ENCODE peak calls at places on chromosomes 3 and 15, in eight cellular contexts. One of them, this sample, is unnamed.

GRCh38 chr3:197372076-197372661 is 73.8 kb upstream of the DLG1 start:
- DNase-seq in endothelial cell of umbilical vein: no peak
- DNase-seq in Calu3: peak; percentile 62
- DNase-seq in heart right ventricle: no peak
- DNase-seq in ovary: no peak
- DNase-seq in MCF 10A: peak; percentile 89
- DNase-seq in cardiac fibroblast: peak; percentile 76
- DNase-seq in fibroblast of mammary gland: peak; percentile 87
- DNase-seq in this sample: peak; percentile 57

GRCh38 chr3:66363133-66363532 is 137.7 kb downstream of the LRIG1 start:
- DNase-seq in endothelial cell of umbilical vein: no peak
- DNase-seq in ovary: no peak
- DNase-seq in heart right ventricle: no peak
- DNase-seq in cardiac fibroblast: no peak
- DNase-seq in MCF 10A: no peak
- DNase-seq in fibroblast of mammary gland: no peak
- DNase-seq in Calu3: no peak
- DNase-seq in this sample: no peak

GRCh38 chr3:85790445-85791030 is 831.7 kb downstream of the CADM2 start:
- DNase-seq in fibroblast of mammary gland: no peak
- DNase-seq in ovary: no peak
- DNase-seq in heart right ventricle: no peak
- DNase-seq in cardiac fibroblast: no peak
- DNase-seq in Calu3: no peak
- DNase-seq in endothelial cell of umbilical vein: peak; percentile 2
- DNase-seq in MCF 10A: no peak
- DNase-seq in this sample: no peak

GRCh38 chr15:98562361-98562791 is 86.0 kb upstream of the IGF1R start:
- DNase-seq in MCF 10A: no peak
- DNase-seq in cardiac fibroblast: no peak
- DNase-seq in heart right ventricle: no peak
- DNase-seq in endothelial cell of umbilical vein: no peak
- DNase-seq in ovary: no peak
- DNase-seq in fibroblast of mammary gland: no peak
- DNase-seq in Calu3: no peak
- DNase-seq in this sample: no peak

GRCh38 chr15:24772709-24773373 is 97.3 kb downstream of the NPAP1 start:
- DNase-seq in MCF 10A: no peak
- DNase-seq in fibroblast of mammary gland: peak; percentile 81
- DNase-seq in cardiac fibroblast: peak; percentile 81
- DNase-seq in ovary: peak; percentile 86
- DNase-seq in endothelial cell of umbilical vein: peak; percentile 81
- DNase-seq in Calu3: no peak
- DNase-seq in heart right ventricle: peak; percentile 70
- DNase-seq in this sample: peak; percentile 20

GRCh38 chr3:170322501-170323328 is 34.8 kb upstream of the SKIL start:
- DNase-seq in heart right ventricle: no peak
- DNase-seq in cardiac fibroblast: no peak
- DNase-seq in ovary: no peak
- DNase-seq in fibroblast of mammary gland: no peak
- DNase-seq in MCF 10A: no peak
- DNase-seq in Calu3: no peak
- DNase-seq in endothelial cell of umbilical vein: peak; percentile 44
- DNase-seq in this sample: no peak

GRCh38 chr3:66411436-66411835 is 89.4 kb downstream of the LRIG1 start:
- DNase-seq in Calu3: no peak
- DNase-seq in cardiac fibroblast: peak; percentile 20
- DNase-seq in endothelial cell of umbilical vein: no peak
- DNase-seq in fibroblast of mammary gland: peak; percentile 66
- DNase-seq in ovary: no peak
- DNase-seq in heart right ventricle: no peak
- DNase-seq in MCF 10A: no peak
- DNase-seq in this sample: no peak

GRCh38 chr3:28934135-28934813 is 346.6 kb upstream of the RBMS3 start:
- DNase-seq in heart right ventricle: no peak
- DNase-seq in Calu3: no peak
- DNase-seq in MCF 10A: no peak
- DNase-seq in fibroblast of mammary gland: no peak
- DNase-seq in ovary: no peak
- DNase-seq in cardiac fibroblast: no peak
- DNase-seq in endothelial cell of umbilical vein: no peak
- DNase-seq in this sample: no peak

GRCh38 chr3:169120928-169121327 is 542.6 kb downstream of the MECOM start:
- DNase-seq in ovary: no peak
- DNase-seq in cardiac fibroblast: no peak
- DNase-seq in Calu3: no peak
- DNase-seq in MCF 10A: no peak
- DNase-seq in fibroblast of mammary gland: no peak
- DNase-seq in endothelial cell of umbilical vein: no peak
- DNase-seq in heart right ventricle: no peak
- DNase-seq in this sample: no peak

GRCh38 chr3:128488995-128489859 is 3.8 kb downstream of the GATA2 start:
- DNase-seq in cardiac fibroblast: peak; percentile 60
- DNase-seq in heart right ventricle: peak; percentile 72
- DNase-seq in Calu3: peak; percentile 82
- DNase-seq in endothelial cell of umbilical vein: peak; percentile 79
- DNase-seq in ovary: peak; percentile 64
- DNase-seq in fibroblast of mammary gland: no peak
- DNase-seq in MCF 10A: no peak
- DNase-seq in this sample: no peak

GRCh38 chr15:34338347-34338746 is 766 bp upstream of the SLC12A6 start:
- DNase-seq in Calu3: no peak
- DNase-seq in ovary: peak; percentile 44
- DNase-seq in fibroblast of mammary gland: no peak
- DNase-seq in MCF 10A: no peak
- DNase-seq in cardiac fibroblast: no peak
- DNase-seq in heart right ventricle: no peak
- DNase-seq in endothelial cell of umbilical vein: no peak
- DNase-seq in this sample: no peak

GRCh38 chr3:72745146-72745976 is 102.9 kb downstream of the SHQ1 start:
- DNase-seq in cardiac fibroblast: no peak
- DNase-seq in fibroblast of mammary gland: no peak
- DNase-seq in ovary: no peak
- DNase-seq in Calu3: no peak
- DNase-seq in MCF 10A: no peak
- DNase-seq in endothelial cell of umbilical vein: no peak
- DNase-seq in heart right ventricle: no peak
- DNase-seq in this sample: no peak

GRCh38 chr3:127074900-127075360 is 92.0 kb downstream of the PLXNA1 start:
- DNase-seq in cardiac fibroblast: peak; percentile 49
- DNase-seq in MCF 10A: peak; percentile 66
- DNase-seq in endothelial cell of umbilical vein: no peak
- DNase-seq in Calu3: peak; percentile 21
- DNase-seq in ovary: no peak
- DNase-seq in heart right ventricle: no peak
- DNase-seq in fibroblast of mammary gland: peak; percentile 88
- DNase-seq in this sample: peak; percentile 65

GRCh38 chr15:84572231-84572630 is 28.6 kb upstream of the ZSCAN2 start:
- DNase-seq in fibroblast of mammary gland: no peak
- DNase-seq in ovary: no peak
- DNase-seq in endothelial cell of umbilical vein: no peak
- DNase-seq in Calu3: no peak
- DNase-seq in MCF 10A: no peak
- DNase-seq in heart right ventricle: no peak
- DNase-seq in cardiac fibroblast: no peak
- DNase-seq in this sample: no peak

GRCh38 chr15:51938286-51938685 is 33.3 kb downstream of the LEO1 start:
- DNase-seq in heart right ventricle: no peak
- DNase-seq in fibroblast of mammary gland: no peak
- DNase-seq in cardiac fibroblast: no peak
- DNase-seq in Calu3: no peak
- DNase-seq in MCF 10A: no peak
- DNase-seq in ovary: no peak
- DNase-seq in endothelial cell of umbilical vein: no peak
- DNase-seq in this sample: no peak

GRCh38 chr15:51939216-51939615 is 32.4 kb downstream of the LEO1 start:
- DNase-seq in MCF 10A: no peak
- DNase-seq in ovary: no peak
- DNase-seq in cardiac fibroblast: no peak
- DNase-seq in Calu3: no peak
- DNase-seq in heart right ventricle: no peak
- DNase-seq in fibroblast of mammary gland: no peak
- DNase-seq in endothelial cell of umbilical vein: peak; percentile 57
- DNase-seq in this sample: no peak

GRCh38 chr15:51931638-51932037 is 39.9 kb downstream of the LEO1 start:
- DNase-seq in heart right ventricle: no peak
- DNase-seq in ovary: no peak
- DNase-seq in cardiac fibroblast: no peak
- DNase-seq in fibroblast of mammary gland: peak; percentile 72
- DNase-seq in Calu3: no peak
- DNase-seq in endothelial cell of umbilical vein: no peak
- DNase-seq in MCF 10A: peak; percentile 69
- DNase-seq in this sample: no peak

GRCh38 chr15:51935466-51936118 is 36.0 kb downstream of the LEO1 start:
- DNase-seq in endothelial cell of umbilical vein: no peak
- DNase-seq in fibroblast of mammary gland: no peak
- DNase-seq in ovary: no peak
- DNase-seq in cardiac fibroblast: no peak
- DNase-seq in Calu3: no peak
- DNase-seq in MCF 10A: no peak
- DNase-seq in heart right ventricle: no peak
- DNase-seq in this sample: no peak

DNA sequence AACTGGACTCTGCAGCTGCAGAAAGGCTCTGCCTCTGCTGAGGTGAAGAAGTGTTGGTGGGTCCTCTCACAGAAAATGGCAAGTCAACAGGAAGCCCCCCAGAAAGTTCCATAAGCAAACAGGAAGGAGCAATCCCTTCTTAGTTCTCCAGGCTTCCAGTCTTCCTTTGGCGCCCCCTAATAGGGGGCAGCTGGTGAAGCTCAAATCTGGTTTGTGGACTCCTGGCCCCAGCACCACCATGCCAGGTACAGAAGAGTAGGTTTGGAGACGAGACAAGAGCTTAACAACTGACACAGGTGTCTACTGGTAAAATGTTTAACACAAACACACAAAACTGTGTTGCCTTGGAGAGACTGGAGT is 35.5 kb downstream of the LEO1 start:
- DNase-seq in MCF 10A: no peak
- DNase-seq in ovary: no peak
- DNase-seq in cardiac fibroblast: no peak
- DNase-seq in heart right ventricle: no peak
- DNase-seq in Calu3: no peak
- DNase-seq in endothelial cell of umbilical vein: no peak
- DNase-seq in fibroblast of mammary gland: no peak
- DNase-seq in this sample: no peak
- TF ChIP-seq CTCF in MCF 10A: no peak
- TF ChIP-seq CTCF in ovary: no peak
- TF ChIP-seq CTCF in cardiac fibroblast: no peak
- TF ChIP-seq CTCF in heart right ventricle: no peak
- TF ChIP-seq CTCF in Calu3: no peak
- TF ChIP-seq CTCF in endothelial cell of umbilical vein: no peak
- TF ChIP-seq CTCF in fibroblast of mammary gland: no peak
- TF ChIP-seq CTCF in this sample: no peak

GRCh38 chr3:139113231-139113749 is 68.6 kb upstream of the PRR23C start:
- DNase-seq in fibroblast of mammary gland: no peak
- DNase-seq in endothelial cell of umbilical vein: no peak
- DNase-seq in heart right ventricle: no peak
- DNase-seq in MCF 10A: peak; percentile 15
- DNase-seq in Calu3: no peak
- DNase-seq in cardiac fibroblast: no peak
- DNase-seq in ovary: no peak
- DNase-seq in this sample: no peak

GRCh38 chr3:139111392-139112229 is 66.9 kb upstream of the PRR23C start:
- DNase-seq in heart right ventricle: peak; percentile 47
- DNase-seq in fibroblast of mammary gland: peak; percentile 66
- DNase-seq in Calu3: peak; percentile 92
- DNase-seq in cardiac fibroblast: peak; percentile 71
- DNase-seq in endothelial cell of umbilical vein: peak; percentile 34
- DNase-seq in MCF 10A: peak; percentile 62
- DNase-seq in ovary: peak; percentile 87
- DNase-seq in this sample: no peak

GRCh38 chr3:139113766-139114165 is 69.1 kb upstream of the PRR23C start:
- DNase-seq in ovary: no peak
- DNase-seq in endothelial cell of umbilical vein: no peak
- DNase-seq in Calu3: no peak
- DNase-seq in cardiac fibroblast: no peak
- DNase-seq in heart right ventricle: no peak
- DNase-seq in fibroblast of mammary gland: no peak
- DNase-seq in MCF 10A: no peak
- DNase-seq in this sample: no peak

GRCh38 chr3:139110072-139110830 is 65.6 kb upstream of the PRR23C start:
- DNase-seq in fibroblast of mammary gland: no peak
- DNase-seq in MCF 10A: peak; percentile 27
- DNase-seq in cardiac fibroblast: no peak
- DNase-seq in heart right ventricle: peak; percentile 41
- DNase-seq in endothelial cell of umbilical vein: no peak
- DNase-seq in Calu3: no peak
- DNase-seq in ovary: no peak
- DNase-seq in this sample: no peak

GRCh38 chr3:139112230-139112558 is 67.5 kb upstream of the PRR23C start:
- DNase-seq in cardiac fibroblast: no peak
- DNase-seq in heart right ventricle: no peak
- DNase-seq in Calu3: no peak
- DNase-seq in endothelial cell of umbilical vein: no peak
- DNase-seq in fibroblast of mammary gland: no peak
- DNase-seq in ovary: no peak
- DNase-seq in MCF 10A: no peak
- DNase-seq in this sample: no peak
- TF ChIP-seq CTCF in cardiac fibroblast: no peak
- TF ChIP-seq CTCF in heart right ventricle: no peak
- TF ChIP-seq CTCF in Calu3: no peak
- TF ChIP-seq CTCF in endothelial cell of umbilical vein: no peak
- TF ChIP-seq CTCF in fibroblast of mammary gland: no peak
- TF ChIP-seq CTCF in ovary: no peak
- TF ChIP-seq CTCF in MCF 10A: no peak
- TF ChIP-seq CTCF in this sample: no peak

GRCh38 chr15:60328852-60329443 is 68.8 kb downstream of the ANXA2 start:
- DNase-seq in cardiac fibroblast: peak; percentile 55
- DNase-seq in heart right ventricle: no peak
- DNase-seq in MCF 10A: peak; percentile 69
- DNase-seq in Calu3: peak; percentile 42
- DNase-seq in ovary: no peak
- DNase-seq in endothelial cell of umbilical vein: peak; percentile 40
- DNase-seq in fibroblast of mammary gland: peak; percentile 51
- DNase-seq in this sample: no peak
- TF ChIP-seq CTCF in cardiac fibroblast: peak; percentile 79
- TF ChIP-seq CTCF in heart right ventricle: peak; percentile 56
- TF ChIP-seq CTCF in MCF 10A: peak; percentile 64
- TF ChIP-seq CTCF in Calu3: peak; percentile 84
- TF ChIP-seq CTCF in ovary: no peak
- TF ChIP-seq CTCF in endothelial cell of umbilical vein: peak; percentile 62
- TF ChIP-seq CTCF in fibroblast of mammary gland: peak; percentile 80
- TF ChIP-seq CTCF in this sample: peak; percentile 78

DNA sequence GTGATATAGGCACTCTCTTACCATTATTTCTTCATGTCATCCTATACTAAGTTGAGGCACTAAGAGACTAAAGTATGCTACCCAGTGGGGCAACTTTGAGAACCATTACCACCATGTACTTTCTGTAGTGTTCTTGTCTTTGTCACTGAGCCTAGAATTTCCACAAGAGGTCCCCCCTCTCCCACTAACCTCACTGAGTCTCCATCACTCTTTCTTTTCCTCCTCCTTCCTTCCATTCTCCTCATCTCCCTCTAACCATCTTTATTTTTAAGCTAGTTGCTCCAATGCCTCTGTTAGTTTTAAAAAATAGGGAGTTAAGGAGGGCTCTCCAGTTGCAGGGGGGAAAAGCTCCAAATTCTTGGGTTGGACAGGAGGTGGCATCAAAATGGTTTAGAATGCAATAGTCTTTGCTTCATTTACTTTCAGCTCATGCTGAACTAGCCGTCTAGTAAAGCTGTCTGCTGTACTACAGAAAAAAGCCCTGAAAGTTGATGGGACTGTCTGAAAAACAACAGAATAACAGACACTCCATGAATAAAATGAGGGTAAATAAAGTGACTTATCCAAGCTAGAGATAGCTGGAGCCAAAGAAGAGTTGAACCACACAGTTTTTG is 85.1 kb upstream of the MYRIP start:
- DNase-seq in Calu3: peak; percentile 29
- DNase-seq in ovary: no peak
- DNase-seq in cardiac fibroblast: peak; percentile 41
- DNase-seq in endothelial cell of umbilical vein: peak; percentile 58
- DNase-seq in heart right ventricle: no peak
- DNase-seq in fibroblast of mammary gland: peak; percentile 6
- DNase-seq in MCF 10A: no peak
- DNase-seq in this sample: no peak
- TF ChIP-seq CTCF in Calu3: no peak
- TF ChIP-seq CTCF in ovary: no peak
- TF ChIP-seq CTCF in cardiac fibroblast: no peak
- TF ChIP-seq CTCF in endothelial cell of umbilical vein: peak; percentile 41
- TF ChIP-seq CTCF in heart right ventricle: peak; percentile 46
- TF ChIP-seq CTCF in fibroblast of mammary gland: peak; percentile 11
- TF ChIP-seq CTCF in MCF 10A: peak; percentile 17
- TF ChIP-seq CTCF in this sample: peak; percentile 1

This sample was measured in AG09319.